ENCODE peak calls at places on chromosomes 11 and 22, in eight cellular contexts. L, Q, Z, O, M, F, U and X are unnamed samples.

GRCh38 chr11:75520688-75521087 is 5.1 kb downstream of the GDPD5 start:
- DNase-seq in Z (no peak), O (no peak), M (no peak), U (no peak), F (no peak), L (no peak), Q (no peak), X (no peak)

GRCh38 chr22:48949375-48950149 is 878.1 kb downstream of the BRD1 start:
- DNase-seq in U (no peak), Z (no peak), Q (no peak), M (no peak), L (no peak), O (no peak), F (no peak), X (no peak)

GRCh38 chr11:2077061-2077802 is 62.0 kb downstream of the IGF2 start:
- DNase-seq in Q (no peak), Z (peak), L (peak), M (no peak), O (peak), F (peak), U (no peak), X (peak)

GRCh38 chr11:69443138-69443967 is 38.1 kb upstream of the LINC01488 start:
- DNase-seq in Q (peak), L (no peak), U (peak), O (peak), M (peak), Z (no peak), F (peak), X (no peak)

GRCh38 chr22:46007003-46007847 is 30.3 kb upstream of the WNT7B start:
- DNase-seq in Z (peak), U (no peak), L (no peak), O (peak), Q (no peak), M (no peak), F (peak), X (peak)

GRCh38 chr11:12769834-12770345 is 95.7 kb downstream of the TEAD1 start:
- DNase-seq in L (no peak), U (no peak), F (peak), O (peak), M (no peak), Z (peak), Q (no peak), X (peak)

GRCh38 chr22:24421428-24421931 is 5.9 kb upstream of the ADORA2A start:
- DNase-seq in M (peak), F (no peak), O (no peak), U (peak), L (peak), Z (no peak), Q (peak), X (no peak)

GRCh38 chr11:124584681-124585372 is 15.0 kb downstream of the OR8A1 start:
- DNase-seq in L (no peak), M (no peak), Q (no peak), F (no peak), O (no peak), U (no peak), Z (no peak), X (no peak)

GRCh38 chr11:32531528-32531927 is 52.1 kb upstream of the EIF3M start:
- DNase-seq in L (no peak), U (no peak), Q (no peak), O (peak), F (no peak), M (no peak), Z (no peak), X (no peak)

GRCh38 chr11:119608201-119608600 is 120.8 kb downstream of the NECTIN1 start:
- DNase-seq in O (no peak), Q (no peak), Z (no peak), F (no peak), L (no peak), M (no peak), U (no peak), X (no peak)

GRCh38 chr22:20280866-20281265 is 12.7 kb upstream of the RTN4R start:
- DNase-seq in U (no peak), Q (no peak), Z (no peak), L (no peak), M (no peak), F (no peak), O (no peak), X (no peak)

GRCh38 chr11:44530413-44531115 is 34.9 kb upstream of the CD82 start:
- DNase-seq in F (no peak), O (no peak), Z (no peak), L (no peak), Q (no peak), M (no peak), U (no peak), X (no peak)
- H3K27ac ChIP-seq in F (no peak), O (no peak), Z (no peak), L (no peak), Q (no peak), M (no peak), U (no peak), X (no peak)

GRCh38 chr11:94831529-94831928 is 63.4 kb downstream of the AMOTL1 start:
- DNase-seq in O (no peak), F (no peak), L (no peak), Z (no peak), U (no peak), Q (no peak), M (no peak), X (no peak)
- H3K27ac ChIP-seq in O (no peak), F (no peak), L (no peak), Z (no peak), U (no peak), Q (no peak), M (no peak), X (peak)

DNA sequence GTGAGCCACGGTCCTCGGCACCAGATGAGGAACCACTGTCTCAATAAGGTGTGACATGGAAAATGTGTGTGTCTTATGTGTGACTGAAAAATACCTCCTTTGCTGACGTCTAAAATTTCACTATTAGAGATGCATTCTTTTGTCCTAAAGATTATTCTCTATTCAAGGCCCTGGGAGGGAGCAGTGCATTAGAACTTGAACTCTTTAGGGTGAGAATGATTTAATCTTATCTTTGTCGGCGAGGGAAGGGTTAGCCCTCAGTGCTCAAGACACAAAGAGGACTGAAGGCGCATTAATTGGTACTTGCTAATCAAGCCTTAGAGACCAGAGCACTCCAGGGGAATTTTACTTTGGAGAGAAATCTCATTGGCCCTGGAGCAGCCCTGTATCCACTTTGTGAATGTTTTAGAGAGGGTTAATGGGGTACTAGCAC is 29.8 kb upstream of the PLET1 start:
- DNase-seq in U (no peak), O (no peak), Q (no peak), Z (no peak), L (no peak), F (no peak), M (no peak), X (no peak)
- H3K27ac ChIP-seq in U (no peak), O (no peak), Q (no peak), Z (no peak), L (no peak), F (peak), M (no peak), X (peak)

DNA sequence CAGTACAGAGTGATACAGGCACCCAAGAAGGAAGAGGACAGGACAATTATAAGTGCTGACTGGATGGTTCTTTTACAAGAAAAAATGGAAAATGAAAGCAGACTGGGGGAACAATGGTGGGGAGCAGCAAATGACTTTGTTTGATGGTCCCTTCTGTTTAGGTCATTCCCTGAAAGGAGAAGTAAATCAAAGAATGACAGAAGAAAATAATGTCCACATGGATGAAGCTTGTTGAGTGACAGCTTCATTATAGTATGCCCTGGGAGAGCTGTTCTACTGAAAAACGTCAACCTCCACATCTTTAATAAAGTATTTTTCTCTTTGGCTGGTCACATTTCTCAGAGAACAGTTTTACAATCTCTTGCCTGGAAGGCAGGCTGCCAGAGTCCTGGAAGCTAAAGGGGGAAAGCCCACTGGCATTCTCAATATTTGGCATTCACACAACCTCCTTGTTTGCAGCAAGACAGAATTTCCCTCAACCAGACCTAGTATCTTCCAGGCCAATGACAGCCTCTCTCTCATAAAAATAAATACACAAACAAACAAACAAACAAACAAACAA is 287.9 kb downstream of the SWAP70 start:
- DNase-seq in F (no peak), Q (no peak), O (no peak), L (no peak), Z (no peak), U (no peak), M (no peak), X (no peak)
- H3K27ac ChIP-seq in F (no peak), Q (no peak), O (no peak), L (no peak), Z (no peak), U (no peak), M (peak), X (no peak)

GRCh38 chr11:7574491-7575129 is 60.8 kb downstream of the PPFIBP2 start:
- DNase-seq in F (no peak), Z (no peak), U (no peak), M (peak), O (no peak), Q (no peak), L (no peak), X (no peak)
- H3K27ac ChIP-seq in F (no peak), Z (no peak), U (no peak), M (no peak), O (no peak), Q (no peak), L (peak), X (no peak)

GRCh38 chr22:31080848-31081649 is at the start of gene SMTN:
- DNase-seq in U (peak), F (peak), Z (no peak), L (peak), Q (peak), M (peak), O (peak), X (no peak)

GRCh38 chr22:31083923-31084810 is 3.0 kb downstream of the SMTN start:
- DNase-seq in O (no peak), L (no peak), Q (no peak), M (no peak), Z (no peak), F (no peak), U (no peak), X (no peak)

GRCh38 chr22:31083377-31083768 is 2.3 kb downstream of the SMTN start:
- DNase-seq in Q (no peak), F (no peak), M (no peak), L (no peak), Z (no peak), U (no peak), O (no peak), X (no peak)

GRCh38 chr22:31081963-31082605 is 966 bp downstream of the SMTN start:
- DNase-seq in Q (no peak), Z (no peak), O (peak), L (no peak), M (no peak), U (no peak), F (peak), X (no peak)

GRCh38 chr22:31082606-31083376 is 1.7 kb downstream of the SMTN start:
- DNase-seq in Q (no peak), U (peak), F (peak), O (peak), M (peak), Z (no peak), L (peak), X (no peak)
- H3K27ac ChIP-seq in Q (no peak), U (no peak), F (peak), O (peak), M (no peak), Z (peak), L (no peak), X (peak)